ENCODE peak calls at places on chromosomes 2 and 18, in ten cellular contexts. J, X, C, Z, N, R, Q, T, L and G are unnamed samples. For H3K4me1, the result is how much of the 10 kb centered on the place peaks cover.

GRCh38 chr2:101349893-101350662 is 37.2 kb downstream of the CREG2 start:
- DNase-seq in T (no peak), L (peak), J (peak), X (no peak), C (no peak), Q (no peak), Z (no peak), R (no peak), N (no peak), G (peak)

GRCh38 chr2:174248187-174248997 is at the start of gene OLA1:
- DNase-seq in R (peak), N (peak), T (peak), Z (peak), Q (peak), L (peak), J (peak), X (peak), C (peak), G (peak)

GRCh38 chr2:166179201-166179600 is 51.4 kb upstream of the SCN1A start:
- DNase-seq in Q (no peak), X (no peak), J (no peak), C (no peak), N (peak), T (no peak), R (no peak), L (peak), Z (no peak), G (no peak)

GRCh38 chr2:29000481-29000880 is 19.4 kb downstream of the TOGARAM2 start:
- DNase-seq in C (peak), T (peak), R (no peak), X (no peak), L (peak), N (no peak), Q (no peak), Z (no peak), J (no peak), G (no peak)

GRCh38 chr2:228599297-228599696 is 417.8 kb upstream of the SPHKAP start:
- DNase-seq in L (no peak), X (no peak), T (no peak), Z (no peak), R (no peak), C (no peak), N (no peak), Q (no peak), J (no peak), G (no peak)

GRCh38 chr2:5673148-5673860 is 18.9 kb upstream of the SOX11 start:
- DNase-seq in L (no peak), J (no peak), N (no peak), T (no peak), Q (no peak), R (peak), X (no peak), C (no peak), Z (no peak), G (peak)

GRCh38 chr18:63457987-63458386 is 18.8 kb upstream of the SERPINB5 start:
- DNase-seq in Z (no peak), C (no peak), N (no peak), Q (no peak), L (no peak), J (no peak), X (no peak), T (peak), R (no peak), G (no peak)

GRCh38 chr2:233354971-233355574 is 779 bp downstream of the DGKD start:
- DNase-seq in Q (no peak), X (no peak), L (no peak), N (peak), J (no peak), Z (peak), R (peak), C (peak), T (peak), G (peak)

GRCh38 chr2:202910687-202911086 is 786 bp downstream of the WDR12 start:
- DNase-seq in Z (no peak), J (no peak), R (no peak), N (no peak), T (no peak), L (no peak), Q (no peak), C (no peak), X (no peak), G (no peak)

GRCh38 chr2:207148025-207148424 is 17.7 kb downstream of the KLF7 start:
- DNase-seq in J (no peak), R (no peak), C (no peak), X (no peak), T (no peak), N (peak), Z (no peak), L (peak), Q (peak), G (no peak)

GRCh38 chr2:216858312-216858711 is 1.6 kb downstream of the TNP1 start:
- DNase-seq in T (no peak), R (no peak), J (no peak), Q (no peak), L (peak), N (no peak), Z (no peak), X (no peak), C (no peak), G (no peak)

GRCh38 chr18:49400398-49401072 is 59.9 kb downstream of the DYM start:
- DNase-seq in N (peak), J (peak), T (no peak), X (no peak), L (peak), R (no peak), Q (no peak), Z (no peak), C (no peak), G (no peak)

GRCh38 chr2:626491-627339 is 50.5 kb downstream of the TMEM18 start:
- DNase-seq in J (no peak), R (peak), X (no peak), L (no peak), N (no peak), Z (no peak), Q (no peak), C (no peak), T (no peak), G (no peak)

GRCh38 chr2:158936978-158937377 is 31.5 kb upstream of the TANC1 start:
- DNase-seq in L (peak), J (no peak), C (no peak), X (no peak), Z (no peak), Q (peak), T (no peak), R (no peak), N (peak), G (peak)

GRCh38 chr2:107932986-107933385 is 53.3 kb upstream of the SLC5A7 start:
- DNase-seq in C (no peak), Z (no peak), T (no peak), Q (no peak), L (peak), X (no peak), R (no peak), N (no peak), J (peak), G (no peak)

GRCh38 chr2:162925595-162925994 is 87.0 kb upstream of the KCNH7 start:
- DNase-seq in N (no peak), J (no peak), L (no peak), Q (no peak), X (no peak), Z (no peak), R (no peak), C (no peak), T (no peak), G (no peak)

GRCh38 chr18:50870138-50870845 is 8.6 kb upstream of the ME2 start:
- DNase-seq in J (peak), N (peak), L (peak), Z (no peak), R (no peak), X (peak), Q (no peak), T (no peak), C (no peak), G (no peak)

GRCh38 chr2:48145845-48146452 is 239.7 kb upstream of the FBXO11 start:
- DNase-seq in R (no peak), Z (no peak), L (peak), T (no peak), J (no peak), X (no peak), Q (no peak), C (no peak), N (no peak), G (peak)

GRCh38 chr2:84494070-84494469 is 22.2 kb upstream of the DNAH6 start:
- DNase-seq in J (peak), C (no peak), N (peak), X (no peak), T (no peak), R (no peak), Z (no peak), L (peak), Q (no peak), G (no peak)

GRCh38 chr2:148756292-148756975 is 111.9 kb downstream of the EPC2 start:
- DNase-seq in T (no peak), Z (no peak), R (no peak), Q (no peak), X (no peak), J (peak), C (no peak), N (no peak), L (peak), G (no peak)

GRCh38 chr2:10234013-10234306 is 68.7 kb upstream of the HPCAL1 start:
- DNase-seq in N (no peak), X (no peak), C (no peak), Z (no peak), Q (no peak), J (no peak), T (no peak), R (no peak), L (no peak), G (no peak)

GRCh38 chr2:214881647-214882205 is 72.2 kb upstream of the BARD1 start:
- DNase-seq in N (no peak), L (no peak), T (no peak), X (no peak), Q (no peak), Z (no peak), C (no peak), J (no peak), R (no peak), G (no peak)

DNA sequence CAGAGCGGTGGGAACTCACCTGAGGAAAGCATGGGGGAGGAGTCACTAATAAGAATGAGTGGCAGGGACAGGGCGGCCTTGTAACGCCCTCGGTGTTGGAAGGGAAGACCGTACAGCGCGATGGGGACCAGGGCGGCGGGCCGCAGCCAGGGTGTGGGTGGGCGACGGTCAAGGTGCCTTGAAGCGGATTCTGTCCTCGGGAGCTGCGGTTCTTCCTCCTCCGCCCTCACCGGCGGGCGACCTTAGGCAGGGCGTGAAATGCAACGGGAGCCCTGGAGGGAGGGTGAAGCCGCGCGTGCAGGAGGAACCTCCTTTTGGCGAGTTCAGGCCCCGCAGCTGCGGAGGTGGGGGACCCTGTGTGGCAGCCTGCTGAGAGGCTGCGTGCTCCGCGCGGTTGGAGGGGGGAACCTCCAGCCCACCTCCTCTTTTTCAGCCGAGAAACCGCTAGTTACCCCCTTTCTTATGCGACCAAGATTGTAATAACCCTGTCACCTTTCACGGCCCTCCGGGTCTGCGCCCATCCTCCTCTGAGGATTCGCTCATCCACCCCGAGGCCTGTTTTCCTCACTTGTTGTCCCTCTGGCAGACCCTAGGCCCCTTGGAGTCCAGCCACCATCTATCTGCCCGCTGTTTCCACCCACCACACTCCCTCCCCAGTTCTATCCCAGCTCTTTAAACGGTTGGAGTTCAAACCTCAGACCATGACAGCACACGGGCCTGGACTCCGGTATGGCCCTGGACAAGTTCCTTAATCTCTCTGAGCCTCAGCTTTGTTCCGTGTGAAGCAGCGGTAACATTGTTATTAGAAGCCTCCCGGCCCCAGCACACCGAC is 817 bp upstream of the RNU2-63P start:
- DNase-seq in C (peak), L (no peak), Q (no peak), N (no peak), T (peak), X (peak), Z (no peak), R (no peak), J (peak), G (peak)
- TF ChIP-seq CTCF in C (no peak), L (no peak), Q (no peak), N (no peak), T (no peak), X (no peak), Z (no peak), R (no peak), J (no peak), G (no peak)

GRCh38 chr2:38178556-38179419 is 102.8 kb upstream of the CYP1B1 start:
- DNase-seq in Z (no peak), N (peak), X (no peak), J (peak), R (no peak), L (peak), C (no peak), Q (peak), T (no peak), G (peak)

GRCh38 chr2:38182518-38183013 is 106.6 kb upstream of the CYP1B1 start:
- DNase-seq in T (no peak), J (no peak), C (no peak), N (no peak), R (no peak), Q (peak), L (no peak), Z (no peak), X (no peak), G (no peak)

GRCh38 chr2:38178142-38178541 is 102.2 kb upstream of the CYP1B1 start:
- DNase-seq in Q (no peak), J (no peak), N (no peak), T (peak), L (no peak), X (no peak), C (no peak), Z (peak), R (no peak), G (peak)

GRCh38 chr2:38181802-38182517 is 106.0 kb upstream of the CYP1B1 start:
- DNase-seq in Q (peak), L (no peak), T (no peak), N (no peak), C (no peak), J (no peak), X (no peak), Z (no peak), R (no peak), G (no peak)

GRCh38 chr2:38180754-38181153 is 104.8 kb upstream of the CYP1B1 start:
- DNase-seq in R (no peak), C (no peak), N (no peak), X (no peak), Z (no peak), J (no peak), L (no peak), T (no peak), Q (no peak), G (no peak)
- H3K4me1 ChIP-seq in R (under half), C (under half), N (under half), X (under half), Z (under half), J (under half), L (under half), T (under half), Q (under half), G (under half)

GRCh38 chr2:190990132-190990531 is 23.8 kb downstream of the STAT1 start:
- DNase-seq in N (no peak), Z (no peak), Q (no peak), J (no peak), L (no peak), X (no peak), C (no peak), T (no peak), R (no peak), G (no peak)
- TF ChIP-seq POLR2A in N (no peak), Z (no peak), Q (no peak), J (no peak), L (no peak), X (no peak), C (no peak), T (no peak), R (no peak), G (no peak)

GRCh38 chr2:75462714-75463113 is 98.0 kb downstream of the EVA1A start:
- DNase-seq in L (no peak), N (no peak), Q (no peak), T (no peak), R (no peak), X (no peak), Z (no peak), J (no peak), C (no peak), G (no peak)

GRCh38 chr2:75465317-75465998 is 95.3 kb downstream of the EVA1A start:
- DNase-seq in C (no peak), Z (no peak), Q (no peak), J (peak), N (peak), R (no peak), X (no peak), L (peak), T (no peak), G (no peak)

GRCh38 chr2:75464348-75464946 is 96.3 kb downstream of the EVA1A start:
- DNase-seq in X (peak), L (peak), C (no peak), T (no peak), J (peak), Q (no peak), R (no peak), N (peak), Z (no peak), G (no peak)

DNA sequence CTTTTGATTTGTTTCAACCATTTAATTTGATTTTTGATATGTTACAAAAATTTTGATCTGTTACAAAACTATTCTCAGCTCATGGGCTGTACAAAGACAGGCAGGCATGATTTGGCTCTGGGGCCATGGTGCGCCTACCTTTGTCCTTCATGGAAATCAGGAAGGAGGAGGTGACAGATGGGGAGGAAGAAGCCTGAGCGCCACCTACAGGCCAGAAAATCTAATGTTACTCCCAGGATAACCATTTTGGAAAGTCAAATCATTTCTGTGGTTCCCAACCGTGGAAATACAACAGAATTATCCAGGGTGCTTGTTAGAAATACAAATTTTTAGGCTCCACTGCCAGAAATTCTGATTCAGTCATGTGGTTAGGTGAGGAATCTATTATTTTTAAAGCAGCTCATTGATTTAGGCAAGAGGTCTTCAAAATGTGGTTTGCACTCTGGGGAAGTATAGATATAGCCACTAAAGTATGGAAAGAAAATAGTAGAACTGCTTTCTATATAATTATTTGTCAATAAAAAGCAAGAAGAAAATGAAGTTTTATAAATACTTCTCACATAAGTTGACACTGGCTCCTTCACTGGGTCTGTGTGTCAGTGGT is 93.9 kb downstream of the EVA1A start:
- DNase-seq in C (peak), J (peak), T (peak), Z (no peak), Q (no peak), N (peak), X (peak), L (peak), R (peak), G (no peak)
- TF ChIP-seq CTCF in C (peak), J (peak), T (peak), Z (no peak), Q (no peak), N (peak), X (peak), L (peak), R (peak), G (peak)

GRCh38 chr2:120741514-120742448 is 6.1 kb downstream of the GLI2 start:
- DNase-seq in R (peak), Z (peak), Q (no peak), X (no peak), N (no peak), J (no peak), C (peak), T (no peak), L (no peak), G (peak)
- H3K4me1 ChIP-seq in R (under half), Z (under half), Q (under half), X (under half), N (under half), J (under half), C (under half), T (under half), L (under half), G (under half)

GRCh38 chr2:164840930-164841718 is 499 bp downstream of the COBLL1 start:
- DNase-seq in J (peak), C (peak), T (peak), N (peak), Z (peak), X (peak), R (peak), L (peak), Q (peak), G (peak)
- TF ChIP-seq POLR2A in J (peak), C (no peak), T (no peak), N (no peak), Z (no peak), X (peak), R (peak), L (no peak), Q (no peak), G (no peak)

DNA sequence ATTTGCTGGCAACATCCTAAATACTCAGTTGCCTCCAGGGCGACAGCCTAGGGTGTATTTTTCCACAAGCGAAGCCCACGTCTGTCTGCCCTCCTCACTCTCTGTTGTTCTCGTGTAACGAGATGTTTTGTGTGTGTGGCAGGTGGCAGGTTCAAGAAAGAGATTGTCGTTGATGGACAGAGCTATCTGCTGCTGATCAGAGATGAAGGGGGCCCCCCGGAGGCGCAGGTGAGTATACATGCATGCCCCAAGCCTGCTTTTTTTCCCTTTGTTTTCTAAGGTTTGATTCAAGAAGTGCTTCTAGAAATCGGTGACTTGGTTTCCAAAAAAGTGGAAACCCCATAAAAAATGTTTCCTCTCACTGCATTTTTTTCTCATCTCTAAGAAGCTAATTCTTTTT is 247.0 kb downstream of the AGAP1 start:
- DNase-seq in L (no peak), J (peak), Z (no peak), C (no peak), R (peak), X (no peak), N (no peak), Q (no peak), T (no peak), G (no peak)
- TF ChIP-seq CTCF in L (peak), J (peak), Z (no peak), C (no peak), R (peak), X (peak), N (no peak), Q (no peak), T (no peak), G (no peak)

GRCh38 chr2:235535423-235536130 is 41.7 kb downstream of the AGAP1 start:
- DNase-seq in R (no peak), L (no peak), Q (no peak), J (no peak), C (no peak), N (no peak), Z (no peak), X (no peak), T (peak), G (no peak)
- H3K4me1 ChIP-seq in R (under half), L (under half), Q (under half), J (under half), C (under half), N (under half), Z (under half), X (under half), T (under half), G (under half)

GRCh38 chr2:190360561-190360960 is 17.2 kb downstream of the INPP1 start:
- DNase-seq in C (no peak), J (no peak), L (peak), Z (no peak), Q (no peak), N (no peak), R (no peak), X (no peak), T (no peak), G (no peak)

GRCh38 chr2:190361572-190361971 is 18.2 kb downstream of the INPP1 start:
- DNase-seq in Q (no peak), T (no peak), J (no peak), C (no peak), X (no peak), N (no peak), R (no peak), Z (no peak), L (no peak), G (no peak)

GRCh38 chr2:190360965-190361364 is 17.6 kb downstream of the INPP1 start:
- DNase-seq in C (no peak), Q (no peak), X (no peak), L (no peak), T (no peak), J (no peak), R (no peak), N (no peak), Z (no peak), G (no peak)

GRCh38 chr2:190357596-190357995 is 14.2 kb downstream of the INPP1 start:
- DNase-seq in N (no peak), Q (no peak), L (peak), C (no peak), R (no peak), J (no peak), T (no peak), X (no peak), Z (no peak), G (no peak)

GRCh38 chr2:190359896-190360376 is 16.5 kb downstream of the INPP1 start:
- DNase-seq in Z (peak), L (peak), T (peak), C (peak), Q (peak), R (no peak), X (no peak), N (peak), J (no peak), G (peak)
- TF ChIP-seq POLR2A in Z (no peak), L (no peak), T (no peak), C (no peak), Q (no peak), R (no peak), X (no peak), N (no peak), J (no peak), G (no peak)